ENCODE peak calls at places on chromosomes 3 and 15, in four cellular contexts. S, T, O and M are unnamed samples.

GRCh38 chr3:112984485-112984884 is 6.3 kb upstream of the GTPBP8 start:
- DNase-seq in S (no peak), T (no peak), O (no peak), M (no peak)

GRCh38 chr3:15959434-15959811 is 161.6 kb upstream of the ANKRD28 start:
- DNase-seq in T (peak; percentile 65), S (no peak), O (no peak), M (peak; percentile 86)

GRCh38 chr3:98655666-98656065 is 62.3 kb upstream of the CPOX start:
- DNase-seq in O (no peak), S (peak; percentile 10), T (peak; percentile 64), M (peak; percentile 65)

GRCh38 chr3:172512363-172512762 is 10.9 kb downstream of the TNFSF10 start:
- DNase-seq in O (no peak), T (no peak), S (no peak), M (peak; percentile 62)

GRCh38 chr3:179038216-179038898 is 33.3 kb downstream of the ZMAT3 start:
- DNase-seq in O (no peak), S (no peak), T (no peak), M (no peak)

GRCh38 chr3:107421170-107421792 is 44.0 kb downstream of the CCDC54 start:
- DNase-seq in O (no peak), S (no peak), T (peak; percentile 79), M (peak; percentile 78)

GRCh38 chr3:196504556-196504955 is 988 bp upstream of the RNF168 start:
- DNase-seq in O (no peak), S (no peak), T (no peak), M (no peak)

GRCh38 chr3:127157181-127157828 is 35.6 kb upstream of the PRR23E start:
- DNase-seq in T (no peak), S (no peak), O (no peak), M (no peak)

GRCh38 chr15:37698679-37699078 is 235.8 kb upstream of the TMCO5A start:
- DNase-seq in S (no peak), T (peak; percentile 21), O (no peak), M (no peak)

GRCh38 chr15:65189102-65189740 is 4.1 kb upstream of the CLPX start:
- DNase-seq in S (no peak), T (peak; percentile 69), O (no peak), M (peak; percentile 80)

GRCh38 chr15:34436126-34436955 is 1.3 kb downstream of the GOLGA8A start:
- DNase-seq in S (no peak), O (no peak), T (peak; percentile 0), M (peak; percentile 22)

GRCh38 chr15:65409284-65409631 is 13.5 kb downstream of the IGDCC4 start:
- DNase-seq in O (no peak), T (peak; percentile 100), S (peak; percentile 96), M (peak; percentile 89)

GRCh38 chr3:96813820-96814580 is 394 bp upstream of the EPHA6 start:
- DNase-seq in S (no peak), O (peak; percentile 51), T (peak; percentile 48), M (peak; percentile 26)

GRCh38 chr3:11636372-11636760 is 7.3 kb downstream of the VGLL4 start:
- DNase-seq in S (no peak), T (no peak), O (no peak), M (no peak)

GRCh38 chr3:197154-197855 is 742 bp downstream of the CHL1 start:
- DNase-seq in O (no peak), T (no peak), S (no peak), M (no peak)

GRCh38 chr3:6119367-6119766 is 741.5 kb upstream of the GRM7 start:
- DNase-seq in S (no peak), T (no peak), O (no peak), M (no peak)

GRCh38 chr3:43632269-43632733 is 10.5 kb upstream of the ANO10 start:
- DNase-seq in S (no peak), O (no peak), T (peak; percentile 93), M (peak; percentile 81)

GRCh38 chr3:116863842-116864626 is 154.5 kb downstream of the TUSC7 start:
- DNase-seq in T (peak; percentile 71), S (no peak), O (no peak), M (peak; percentile 57)

GRCh38 chr3:184874709-184875644 is 63.0 kb downstream of the VPS8 start:
- DNase-seq in O (peak; percentile 12), T (peak; percentile 40), S (no peak), M (peak; percentile 41)

GRCh38 chr3:13607821-13608620 is 59.1 kb downstream of the FBLN2 start:
- DNase-seq in O (no peak), T (no peak), S (no peak), M (peak; percentile 43)

GRCh38 chr3:144055604-144056003 is 84.0 kb downstream of the DIPK2A start:
- DNase-seq in O (no peak), S (no peak), T (no peak), M (peak; percentile 70)

GRCh38 chr3:185708392-185708791 is 116.5 kb downstream of the IGF2BP2 start:
- DNase-seq in T (no peak), S (no peak), O (no peak), M (no peak)

GRCh38 chr3:184727357-184728060 is 15.6 kb upstream of the MAGEF1 start:
- DNase-seq in S (no peak), O (peak; percentile 69), T (peak; percentile 82), M (peak; percentile 86)

GRCh38 chr3:125125822-125126245 is 70.0 kb upstream of the HEG1 start:
- DNase-seq in O (peak; percentile 21), T (peak; percentile 93), S (peak; percentile 99), M (peak; percentile 100)

GRCh38 chr15:78170848-78171773 is 21.9 kb downstream of the IDH3A start:
- DNase-seq in O (no peak), T (no peak), S (no peak), M (no peak)

GRCh38 chr15:42808921-42809320 is 72.0 kb upstream of the CDAN1 start:
- DNase-seq in O (no peak), S (no peak), T (peak; percentile 11), M (no peak)

GRCh38 chr15:25846377-25846776 is 16.8 kb downstream of the ATP10A start:
- DNase-seq in O (no peak), T (no peak), S (no peak), M (no peak)

GRCh38 chr15:85488997-85489396 is 108.6 kb downstream of the AKAP13 start:
- DNase-seq in T (no peak), O (no peak), S (no peak), M (no peak)

DNA sequence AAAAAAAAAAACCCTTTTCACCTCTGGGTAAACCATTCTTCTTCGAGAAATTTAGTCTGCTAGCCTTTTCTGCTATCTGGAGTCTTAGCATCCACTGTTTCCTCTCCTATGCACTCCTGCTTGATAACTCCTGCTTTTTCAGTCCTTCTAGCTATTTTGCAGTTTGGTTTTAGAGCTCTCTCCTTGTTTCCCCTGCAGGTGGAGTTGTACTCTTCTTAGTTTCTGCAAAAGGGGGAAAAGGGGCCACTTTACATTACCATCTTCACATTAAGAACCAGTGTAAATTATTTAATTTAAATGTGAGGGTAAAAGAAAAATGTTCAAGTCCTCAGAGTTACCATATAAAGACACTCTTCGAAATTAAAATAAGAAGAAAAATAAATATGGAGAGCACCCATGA is 23.6 kb upstream of the MYLK start:
- DNase-seq in T (no peak), O (no peak), S (no peak), M (no peak)
- TF ChIP-seq CTCF in T (peak; percentile 8), O (no peak), S (no peak), M (no peak)

GRCh38 chr3:193746832-193747231 is 153.8 kb downstream of the OPA1 start:
- DNase-seq in S (no peak), T (no peak), O (no peak), M (no peak)

GRCh38 chr3:193744048-193744821 is 151.2 kb downstream of the OPA1 start:
- DNase-seq in S (no peak), T (no peak), O (peak; percentile 62), M (no peak)

GRCh38 chr3:193743702-193744047 is 150.7 kb downstream of the OPA1 start:
- DNase-seq in S (no peak), T (no peak), O (peak; percentile 32), M (no peak)

GRCh38 chr3:193742628-193743027 is 149.6 kb downstream of the OPA1 start:
- DNase-seq in S (no peak), T (no peak), O (no peak), M (no peak)

GRCh38 chr3:193744822-193745684 is 152.0 kb downstream of the OPA1 start:
- DNase-seq in T (peak; percentile 11), S (no peak), O (no peak), M (no peak)
- TF ChIP-seq CTCF in T (no peak), S (no peak), O (no peak), M (no peak)

DNA sequence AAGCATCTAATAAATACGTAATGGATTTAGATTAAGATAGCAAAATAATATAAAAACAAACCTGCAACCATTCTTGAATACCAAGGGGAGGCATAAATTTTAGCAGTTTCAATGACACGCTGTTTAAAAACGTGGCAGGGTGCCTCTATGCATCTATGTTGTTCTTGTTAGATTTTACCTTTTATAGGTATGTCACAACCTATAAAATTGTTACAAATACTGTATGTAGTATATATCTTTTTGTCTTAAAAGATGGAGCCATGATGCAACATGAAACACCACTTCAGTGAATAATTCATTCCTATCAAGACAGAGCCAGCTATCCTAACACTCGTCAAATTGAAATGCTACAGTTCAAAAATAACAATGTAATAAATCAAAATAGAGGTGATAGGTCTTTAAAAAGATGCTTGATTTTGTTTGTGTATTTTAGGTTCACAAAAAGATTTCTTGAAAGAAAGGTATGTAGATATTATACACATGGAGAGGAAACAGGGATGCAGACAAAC is 1059.2 kb downstream of the ROBO1 start:
- DNase-seq in T (no peak), O (no peak), S (no peak), M (no peak)
- TF ChIP-seq CTCF in T (no peak), O (no peak), S (no peak), M (no peak)

GRCh38 chr15:83422541-83422940 is 24.6 kb upstream of the SH3GL3 start:
- DNase-seq in T (no peak), O (no peak), S (no peak), M (no peak)
- TF ChIP-seq CTCF in T (no peak), O (no peak), S (no peak), M (no peak)

DNA sequence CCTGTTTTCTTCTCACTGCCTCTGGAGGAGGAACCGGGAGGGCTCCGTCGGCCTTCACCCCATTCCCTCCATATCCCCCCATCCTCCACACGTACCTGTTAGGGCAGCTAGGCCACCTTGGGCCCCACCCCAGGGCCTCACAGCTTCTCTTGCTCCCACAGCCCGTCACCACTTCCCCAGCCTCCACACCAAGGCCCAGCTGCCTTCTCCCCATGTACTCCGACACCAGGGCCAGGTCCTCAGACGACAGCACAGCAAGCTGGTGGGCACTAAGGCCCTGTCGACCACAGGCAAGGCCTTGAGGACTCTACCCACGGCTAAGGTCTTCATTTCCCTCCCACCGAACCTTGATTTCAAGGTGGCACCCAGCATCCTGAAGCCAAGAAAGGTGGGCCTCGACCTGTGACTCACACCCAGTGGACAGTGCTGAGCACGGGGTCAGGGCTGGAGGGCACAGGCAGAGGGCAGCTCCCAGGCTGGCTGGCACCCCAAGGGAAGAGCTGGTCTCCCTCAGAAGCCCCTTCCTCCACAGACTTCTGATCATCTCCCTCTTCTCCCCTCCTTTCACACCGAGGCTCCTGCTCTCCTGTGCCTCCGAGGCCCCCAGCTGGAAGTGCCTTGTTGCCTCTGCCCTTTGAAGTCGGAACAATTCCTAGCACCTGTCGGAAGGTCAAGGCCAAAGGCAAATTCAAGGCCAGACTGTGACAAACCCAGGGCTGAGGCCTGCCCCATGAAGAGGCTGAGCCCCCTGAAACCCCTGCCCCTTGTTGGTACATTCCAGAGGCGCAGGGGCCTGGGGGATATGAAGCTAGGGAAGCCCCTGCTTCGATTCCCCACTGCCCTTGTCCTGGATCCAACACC is 9.1 kb downstream of the RPUSD3 start:
- DNase-seq in O (no peak), T (no peak), S (no peak), M (no peak)
- TF ChIP-seq CTCF in O (no peak), T (no peak), S (no peak), M (no peak)